ENCODE peak calls at places on chromosome 2, in eight cellular contexts. Y is neural progenitor cell, D is right atrium auricular region, P is left lung, X is GM23338, I is HepG2, O is stomach, F is lower lobe of right lung. C is an unnamed sample.

GRCh38 chr2:68689553-68690537 is 44.8 kb upstream of the ARHGAP25 start:
- DNase-seq in Y (no peak), D (no peak), P (no peak), X (no peak), I (no peak), O (no peak), F (no peak), C (peak; percentile 28)

GRCh38 chr2:95115418-95115817 is 6.2 kb downstream of the MRPS5 start:
- DNase-seq in Y (peak; percentile 74), D (peak; percentile 73), P (peak; percentile 80), X (peak; percentile 83), I (peak; percentile 80), O (peak; percentile 81), F (peak; percentile 75), C (peak; percentile 89)

GRCh38 chr2:240813231-240813921 is 6.6 kb downstream of the KIF1A start:
- DNase-seq in Y (no peak), D (no peak), P (no peak), X (no peak), I (no peak), O (no peak), F (peak; percentile 24), C (peak; percentile 32)

GRCh38 chr2:241738040-241738686 is 3.7 kb downstream of the D2HGDH start:
- DNase-seq in Y (no peak), D (no peak), P (peak; percentile 57), X (no peak), I (no peak), O (no peak), F (no peak), C (no peak)

GRCh38 chr2:211930331-211930730 is 608.3 kb downstream of the ERBB4 start:
- DNase-seq in Y (no peak), D (no peak), P (no peak), X (peak; percentile 7), I (no peak), O (no peak), F (no peak), C (no peak)

GRCh38 chr2:212379103-212379502 is 159.5 kb downstream of the ERBB4 start:
- DNase-seq in Y (no peak), D (no peak), P (no peak), X (no peak), I (no peak), O (no peak), F (no peak), C (no peak)

GRCh38 chr2:105517814-105518705 is 119.2 kb upstream of the FHL2 start:
- DNase-seq in Y (no peak), D (peak; percentile 61), P (no peak), X (no peak), I (no peak), O (peak; percentile 96), F (no peak), C (no peak)

GRCh38 chr2:19048593-19049264 is 309.7 kb downstream of the OSR1 start:
- DNase-seq in Y (no peak), D (no peak), P (no peak), X (no peak), I (peak; percentile 82), O (peak; percentile 89), F (peak; percentile 79), C (no peak)

GRCh38 chr2:236106761-236107160 is 61.4 kb downstream of the GBX2 start:
- DNase-seq in Y (no peak), D (no peak), P (peak; percentile 46), X (no peak), I (no peak), O (no peak), F (no peak), C (no peak)

GRCh38 chr2:65636024-65636423 is 203.6 kb upstream of the SPRED2 start:
- DNase-seq in Y (no peak), D (no peak), P (no peak), X (no peak), I (no peak), O (no peak), F (no peak), C (no peak)

GRCh38 chr2:10278029-10278762 is 24.5 kb upstream of the HPCAL1 start:
- DNase-seq in Y (no peak), D (peak; percentile 83), P (peak; percentile 93), X (no peak), I (peak; percentile 87), O (no peak), F (peak; percentile 90), C (peak; percentile 85)

GRCh38 chr2:10278763-10279471 is 23.8 kb upstream of the HPCAL1 start:
- DNase-seq in Y (no peak), D (no peak), P (peak; percentile 44), X (no peak), I (no peak), O (no peak), F (no peak), C (no peak)

GRCh38 chr2:10277293-10278028 is 25.2 kb upstream of the HPCAL1 start:
- DNase-seq in Y (no peak), D (no peak), P (peak; percentile 69), X (no peak), I (no peak), O (no peak), F (peak; percentile 37), C (peak; percentile 72)

GRCh38 chr2:10279946-10280463 is 22.7 kb upstream of the HPCAL1 start:
- DNase-seq in Y (no peak), D (no peak), P (peak; percentile 16), X (no peak), I (no peak), O (no peak), F (no peak), C (no peak)

DNA sequence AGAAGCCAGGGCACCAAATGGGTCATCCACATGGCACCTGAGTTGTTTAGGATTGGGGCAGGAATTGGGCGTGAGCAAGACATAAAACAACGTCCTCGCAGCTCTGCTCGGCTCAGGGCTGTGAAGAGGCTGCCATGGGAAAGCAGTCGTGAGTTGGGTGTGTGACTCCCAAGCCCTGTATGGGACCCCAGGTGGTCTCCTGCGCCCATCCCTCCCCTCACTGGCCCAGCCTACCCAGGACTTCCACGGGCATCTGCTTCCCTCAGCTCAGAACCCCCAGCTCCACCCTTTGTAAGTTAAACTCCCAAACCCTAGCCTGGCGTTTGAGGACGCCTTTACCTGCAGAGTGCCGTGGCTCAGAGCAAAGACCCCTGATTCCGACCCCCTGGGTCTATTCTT is 23.2 kb upstream of the HPCAL1 start:
- DNase-seq in Y (no peak), D (no peak), P (peak; percentile 37), X (no peak), I (no peak), O (no peak), F (no peak), C (no peak)
- H3K4me1 ChIP-seq in Y (peaks cover 6% of the 10 kb centered on the region), D (no peaks in the 10 kb centered on the region), P (peaks cover 45% of the 10 kb centered on the region), X (no peaks in the 10 kb centered on the region), I (peaks cover 59% of the 10 kb centered on the region), O (peaks cover 29% of the 10 kb centered on the region), F (peaks cover 28% of the 10 kb centered on the region), C (no peaks in the 10 kb centered on the region)

GRCh38 chr2:173955004-173955403 is 10.2 kb downstream of the SP3 start:
- DNase-seq in Y (no peak), D (no peak), P (no peak), X (no peak), I (peak; percentile 42), O (no peak), F (no peak), C (no peak)

GRCh38 chr2:173948827-173949226 is 16.3 kb downstream of the SP3 start:
- DNase-seq in Y (no peak), D (no peak), P (no peak), X (no peak), I (no peak), O (no peak), F (no peak), C (no peak)

GRCh38 chr2:173955867-173956266 is 9.3 kb downstream of the SP3 start:
- DNase-seq in Y (no peak), D (no peak), P (no peak), X (no peak), I (no peak), O (no peak), F (no peak), C (no peak)

GRCh38 chr2:173953047-173953424 is 12.1 kb downstream of the SP3 start:
- DNase-seq in Y (no peak), D (no peak), P (no peak), X (no peak), I (no peak), O (no peak), F (no peak), C (no peak)

DNA sequence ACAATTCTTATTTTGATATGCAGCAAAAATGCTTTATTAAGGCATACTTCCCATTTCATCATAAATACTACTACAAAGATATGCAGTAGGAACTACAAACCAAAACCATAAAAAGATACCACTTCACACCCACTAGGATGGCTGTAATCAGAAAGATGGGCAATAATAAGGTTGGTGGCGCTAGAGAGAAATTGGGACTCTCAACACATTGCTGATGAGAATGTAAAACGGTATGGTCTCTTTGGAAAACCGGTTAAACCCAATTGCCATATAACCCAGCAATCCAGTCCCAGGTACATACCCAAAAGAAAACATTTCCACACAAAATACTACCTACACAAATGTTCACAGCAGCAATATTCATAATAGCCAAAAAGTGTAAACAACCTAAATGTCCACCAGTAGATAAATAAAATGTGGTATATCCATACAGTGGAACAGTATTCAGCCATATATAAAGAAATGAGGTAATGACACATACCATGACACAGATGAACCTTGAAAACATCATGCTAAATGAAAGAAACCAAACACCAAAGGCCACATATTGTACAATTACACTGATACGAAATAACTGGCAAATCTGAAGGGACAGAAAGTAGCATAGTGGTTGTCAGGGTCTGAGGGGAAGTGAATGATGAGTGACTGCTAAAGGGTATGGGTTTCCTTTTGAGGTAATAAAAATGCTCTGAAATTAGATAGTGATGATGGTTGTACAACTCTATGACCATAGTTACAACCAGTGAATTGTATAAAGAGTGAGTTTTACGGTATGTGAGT is 12.7 kb downstream of the SP3 start:
- DNase-seq in Y (no peak), D (no peak), P (no peak), X (no peak), I (no peak), O (no peak), F (no peak), C (no peak)
- H3K36me3 ChIP-seq in Y (peaks cover 38% of the 10 kb centered on the region), D (peaks cover 25% of the 10 kb centered on the region), P (no peaks in the 10 kb centered on the region), X (peaks cover 26% of the 10 kb centered on the region), I (peaks cover 11% of the 10 kb centered on the region), O (peaks cover 38% of the 10 kb centered on the region), F (peaks cover 35% of the 10 kb centered on the region), C (no peaks in the 10 kb centered on the region)

DNA sequence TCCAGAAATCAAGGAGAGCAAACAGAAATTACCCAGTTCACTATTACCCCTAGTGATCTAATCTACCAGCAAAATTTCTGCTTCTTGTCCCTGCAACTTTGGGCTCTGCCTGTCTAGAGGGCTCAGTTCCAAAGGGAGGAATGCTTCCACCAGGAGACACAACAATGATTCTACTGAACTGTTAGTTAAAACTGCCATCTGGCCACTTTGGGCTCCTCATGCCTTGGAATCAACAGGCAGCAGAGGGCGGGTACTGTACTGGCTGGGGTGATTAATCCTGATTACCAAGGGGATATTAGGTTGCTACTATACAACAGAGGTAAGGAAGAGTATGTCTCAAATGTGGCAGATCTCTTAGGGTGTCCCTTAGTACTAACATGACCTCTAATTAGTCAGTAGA is 21.5 kb downstream of the HADHA start:
- DNase-seq in Y (no peak), D (no peak), P (no peak), X (no peak), I (no peak), O (no peak), F (no peak), C (no peak)
- TF ChIP-seq CTCF in Y (no peak), D (no peak), P (no peak), X (no peak), I (no peak), O (no peak), F (no peak), C (no peak)

DNA sequence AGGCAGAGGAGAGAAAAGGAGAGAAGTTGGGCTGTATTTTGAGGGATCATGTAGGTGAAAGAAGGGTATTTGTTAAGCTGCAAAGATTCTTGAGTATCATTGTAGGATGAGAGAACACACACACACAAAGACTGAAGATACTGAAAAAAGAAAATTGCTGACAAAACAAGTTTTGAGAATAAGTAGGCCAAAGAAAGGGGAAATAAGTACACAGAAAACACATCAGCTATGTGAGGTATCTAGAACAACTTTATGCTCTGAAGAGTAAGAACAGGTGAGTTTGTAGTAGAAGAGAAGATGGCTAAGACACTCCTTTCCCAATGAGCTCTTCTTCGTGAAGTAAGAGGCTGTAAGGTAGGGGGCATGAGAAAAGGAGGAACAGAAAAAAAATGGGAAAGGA is 28.2 kb downstream of the METTL8 start:
- DNase-seq in Y (no peak), D (no peak), P (no peak), X (no peak), I (no peak), O (no peak), F (no peak), C (no peak)
- H3K4me1 ChIP-seq in Y (peaks cover 18% of the 10 kb centered on the region), D (no peaks in the 10 kb centered on the region), P (no peaks in the 10 kb centered on the region), X (peaks cover 36% of the 10 kb centered on the region), I (no peaks in the 10 kb centered on the region), O (peaks cover 14% of the 10 kb centered on the region), F (peaks cover 7% of the 10 kb centered on the region), C (no peaks in the 10 kb centered on the region)

C was measured in Peyer's patch.